ENCODE peak calls at places on chromosomes 4 and X, in six cellular contexts. V is ovary, D is fibroblast of pulmonary artery, B is psoas muscle, W is CD14-positive monocyte, G is epithelial cell of esophagus. T is an unnamed sample.

GRCh38 chr4:38538517-38538916 is 125.5 kb upstream of the KLF3 start:
- DNase-seq in W (no peak), G (no peak), B (no peak), V (no peak), D (no peak), T (no peak)

GRCh38 chr4:30172416-30172815 is 547.8 kb upstream of the PCDH7 start:
- DNase-seq in W (no peak), G (peak), B (no peak), V (no peak), D (peak), T (no peak)

GRCh38 chrX:48558270-48558669 is 16.0 kb upstream of the RBM3 start:
- DNase-seq in D (peak), G (peak), B (no peak), V (no peak), W (no peak), T (no peak)

GRCh38 chr4:96642486-96642885 is 802.6 kb downstream of the PDHA2 start:
- DNase-seq in G (no peak), D (no peak), W (no peak), V (no peak), B (no peak), T (no peak)

GRCh38 chr4:156838761-156839160 is 132.8 kb downstream of the PDGFC start:
- DNase-seq in B (no peak), D (peak), W (no peak), V (no peak), G (peak), T (no peak)

GRCh38 chr4:155854597-155855226 is 11.4 kb downstream of the ASIC5 start:
- DNase-seq in W (no peak), B (no peak), V (no peak), D (peak), G (no peak), T (no peak)

GRCh38 chr4:63556332-63556731 is 852.9 kb downstream of the TECRL start:
- DNase-seq in D (no peak), V (no peak), G (no peak), W (no peak), B (no peak), T (no peak)

GRCh38 chr4:70734971-70735370 is 13.2 kb downstream of the RUFY3 start:
- DNase-seq in G (no peak), B (no peak), D (no peak), V (no peak), W (no peak), T (no peak)

GRCh38 chr4:815464-816146 is 10.3 kb downstream of the CPLX1 start:
- DNase-seq in V (no peak), W (no peak), G (no peak), D (no peak), B (no peak), T (no peak)

GRCh38 chrX:133859860-133860259 is 125.5 kb downstream of the GPC3 start:
- DNase-seq in V (no peak), B (no peak), G (peak), D (peak), W (no peak), T (no peak)

GRCh38 chr4:186942745-186943606 is 219.3 kb upstream of the FAT1 start:
- DNase-seq in V (peak), G (no peak), B (no peak), W (no peak), D (peak), T (no peak)
- TF ChIP-seq CTCF in V (no peak), G (no peak), B (no peak), W (no peak), D (peak), T (peak)

GRCh38 chr4:56762484-56763250 is 58.8 kb downstream of the SPINK2 start:
- DNase-seq in W (no peak), G (peak), D (no peak), V (no peak), B (no peak), T (no peak)
- TF ChIP-seq CTCF in W (no peak), G (no peak), D (no peak), V (no peak), B (no peak), T (no peak)

GRCh38 chrX:45749375-45749774 is 548.7 kb upstream of the DIPK2B start:
- DNase-seq in W (no peak), D (peak), B (no peak), V (no peak), G (no peak), T (no peak)
- TF ChIP-seq CTCF in W (no peak), D (peak), B (peak), V (no peak), G (peak), T (peak)

GRCh38 chrX:28701222-28701621 is 114.0 kb downstream of the IL1RAPL1 start:
- DNase-seq in G (no peak), D (peak), V (no peak), W (no peak), B (no peak), T (no peak)
- TF ChIP-seq CTCF in G (no peak), D (peak), V (no peak), W (no peak), B (no peak), T (no peak)

GRCh38 chr4:6426571-6427438 is 45.6 kb downstream of the PPP2R2C start:
- DNase-seq in D (no peak), V (no peak), B (no peak), W (no peak), G (no peak), T (no peak)
- TF ChIP-seq CTCF in D (no peak), V (no peak), B (no peak), W (no peak), G (no peak), T (no peak)

T was measured in osteocyte.